ENCODE peak calls at places on chromosomes 16 and 17, in five cellular contexts. A is adrenal gland, I is body of pancreas, D is transverse colon, Q is uterus. F is an unnamed sample.
A peak's percentile ranks its signal among the peaks of the same experiment; 100 is the strongest.

GRCh38 chr17:164536-165235 is 16.8 kb downstream of the DOC2B start:
- DNase-seq in A (peak; percentile 52), I (peak; percentile 46), D (peak; percentile 25), Q (peak; percentile 56), F (no peak)

GRCh38 chr17:49592263-49592662 is 16.6 kb downstream of the NXPH3 start:
- DNase-seq in A (no peak), I (no peak), D (no peak), Q (no peak), F (peak; percentile 39)

GRCh38 chr17:7263071-7263800 is 958 bp upstream of the CLDN7 start:
- DNase-seq in A (no peak), I (peak; percentile 68), D (peak; percentile 95), Q (no peak), F (no peak)

GRCh38 chr17:7146115-7146514 is 31.5 kb upstream of the ASGR2 start:
- DNase-seq in A (no peak), I (no peak), D (no peak), Q (no peak), F (no peak)

GRCh38 chr17:72477529-72477928 is 356.7 kb downstream of the SOX9 start:
- DNase-seq in A (no peak), I (peak; percentile 81), D (peak; percentile 70), Q (no peak), F (no peak)

GRCh38 chr16:30369091-30369937 is 980 bp downstream of the TBC1D10B start:
- DNase-seq in A (peak; percentile 63), I (no peak), D (no peak), Q (no peak), F (peak; percentile 75)

GRCh38 chr17:34717092-34717491 is 137.7 kb downstream of the TMEM132E start:
- DNase-seq in A (no peak), I (no peak), D (no peak), Q (no peak), F (no peak)

GRCh38 chr17:49795372-49795771 is 6.9 kb downstream of the KAT7 start:
- DNase-seq in A (no peak), I (no peak), D (no peak), Q (no peak), F (no peak)

GRCh38 chr17:59521465-59522126 is 43.8 kb upstream of the DHX40 start:
- DNase-seq in A (peak; percentile 80), I (peak; percentile 61), D (peak; percentile 75), Q (peak; percentile 36), F (peak; percentile 73)

GRCh38 chr16:54987081-54987480 is 56.4 kb downstream of the IRX5 start:
- DNase-seq in A (no peak), I (no peak), D (no peak), Q (no peak), F (no peak)
- TF ChIP-seq POLR2A in A (no peak), I (no peak), D (no peak), Q (no peak), F (no peak)

GRCh38 chr17:57408064-57408811 is 151.9 kb downstream of the MSI2 start:
- DNase-seq in A (no peak), I (no peak), D (peak; percentile 42), Q (no peak), F (no peak)
- TF ChIP-seq CTCF in A (no peak), I (no peak), D (no peak), Q (no peak), F (no peak)

DNA sequence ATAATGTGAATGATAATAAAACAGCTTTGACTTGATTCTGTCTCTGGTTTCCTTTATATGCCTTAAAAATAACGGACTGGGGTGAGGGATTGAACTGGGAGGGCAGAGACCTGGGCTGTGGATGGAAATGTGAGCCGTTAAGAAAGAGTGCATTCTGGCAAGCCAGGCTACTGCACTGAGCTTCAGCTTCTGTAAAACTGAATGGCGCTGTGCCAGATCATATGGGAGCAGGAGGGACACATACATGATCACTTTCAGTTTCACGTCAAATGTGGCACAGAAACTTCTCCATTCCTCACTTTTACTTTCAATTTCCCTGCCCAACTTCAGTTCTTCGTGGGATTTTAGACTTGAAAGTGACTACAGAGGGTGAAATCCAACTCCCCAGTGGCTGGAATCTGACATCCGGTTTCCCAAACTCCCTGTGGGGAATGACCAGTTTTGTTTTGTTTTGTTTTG is 1.1 kb downstream of the MT2A start:
- DNase-seq in A (peak; percentile 87), I (peak; percentile 62), D (peak; percentile 86), Q (no peak), F (peak; percentile 89)
- TF ChIP-seq POLR2A in A (peak; percentile 4), I (no peak), D (no peak), Q (no peak), F (no peak)

GRCh38 chr16:14562691-14563491 is 67.2 kb downstream of the PARN start:
- DNase-seq in A (peak; percentile 83), I (peak; percentile 46), D (peak; percentile 41), Q (no peak), F (peak; percentile 68)
- TF ChIP-seq CTCF in A (peak; percentile 57), I (peak; percentile 35), D (peak; percentile 16), Q (no peak), F (peak; percentile 30)

DNA sequence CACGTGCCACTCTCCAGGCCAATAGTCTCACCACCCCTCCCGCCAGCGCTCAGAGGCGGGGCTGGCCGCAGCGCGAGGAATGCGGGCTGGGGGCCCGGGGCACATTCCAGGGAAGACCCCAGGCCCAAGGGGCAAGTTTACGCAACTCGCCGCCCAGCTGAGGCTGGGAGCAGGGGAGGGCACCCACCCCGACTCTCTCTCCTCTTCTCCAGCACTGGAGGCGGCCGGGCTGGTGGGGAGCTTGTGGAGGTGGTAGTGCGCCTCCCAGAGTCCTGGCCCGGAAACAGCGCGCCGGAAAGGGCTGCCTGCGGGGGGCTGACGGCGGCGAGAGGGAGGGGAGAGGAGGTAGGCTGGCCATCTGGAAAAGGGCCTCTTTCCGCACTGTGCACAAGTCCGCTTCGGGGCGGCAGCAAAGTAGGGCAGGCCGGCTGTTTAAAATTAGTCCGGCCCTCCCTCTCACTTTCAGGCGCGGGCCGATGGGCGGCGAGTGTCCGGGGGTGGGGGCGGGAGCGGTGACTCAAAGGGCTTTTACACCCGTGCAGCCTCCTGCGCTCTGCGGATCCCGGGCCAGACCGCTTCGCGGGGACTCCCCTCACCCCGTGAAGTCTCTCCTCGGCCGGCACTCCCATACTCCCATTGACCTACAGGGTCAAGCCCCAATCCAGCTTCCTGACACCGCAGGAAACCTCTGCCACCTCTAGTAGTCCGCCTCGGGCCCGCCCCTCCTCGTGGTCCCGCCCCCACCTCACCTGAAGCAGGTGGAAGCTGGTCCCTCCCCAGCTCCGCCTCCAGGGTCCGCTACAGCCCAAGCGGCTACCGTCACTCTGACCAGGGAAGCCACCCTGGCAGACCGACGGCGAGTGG is 968 bp downstream of the FHOD1 start:
- DNase-seq in A (peak; percentile 83), I (peak; percentile 93), D (peak; percentile 94), Q (peak; percentile 77), F (peak; percentile 89)
- TF ChIP-seq POLR2A in A (peak; percentile 64), I (no peak), D (no peak), Q (no peak), F (peak; percentile 13)

DNA sequence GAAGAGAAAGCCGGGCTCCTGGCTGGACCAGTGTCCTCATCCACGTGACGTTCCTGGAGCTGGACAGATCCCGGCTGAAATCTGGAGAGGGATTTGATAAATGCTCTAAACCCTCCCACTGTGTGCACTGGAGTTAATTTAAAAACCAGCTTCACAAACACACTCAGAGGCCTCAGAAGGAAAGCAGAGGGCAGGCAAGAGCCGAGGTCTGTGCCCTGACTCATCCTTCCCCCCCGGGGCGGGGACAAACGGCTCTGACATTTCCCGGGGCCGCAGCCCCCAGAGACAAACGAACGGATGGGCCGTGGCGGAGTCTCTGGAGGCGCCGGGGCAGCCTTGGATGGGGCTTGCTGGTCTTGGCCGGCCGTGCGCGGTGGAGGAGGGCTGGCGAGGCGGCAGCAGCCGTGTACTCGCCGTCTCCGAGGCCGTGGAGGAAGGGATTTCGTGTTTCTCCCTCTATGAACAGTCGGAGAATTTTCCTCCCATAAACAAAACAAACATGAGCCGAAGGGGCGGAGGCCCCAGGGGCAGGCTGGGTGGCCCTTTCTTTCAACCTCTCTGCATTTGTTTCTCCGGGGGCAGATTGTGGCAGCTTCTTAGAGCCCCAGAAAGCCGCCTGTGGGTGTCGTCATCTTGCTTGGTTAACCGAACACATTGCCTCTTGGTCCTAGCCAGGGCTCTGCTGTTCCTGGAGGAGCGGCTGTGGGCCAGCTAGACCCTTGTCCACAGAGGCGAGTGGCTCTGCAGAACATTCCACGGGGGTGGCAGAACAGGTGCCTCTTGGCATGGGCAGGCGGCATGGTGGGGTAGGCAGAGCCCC is 94.3 kb downstream of the NTN1 start:
- DNase-seq in A (peak; percentile 31), I (peak; percentile 17), D (peak; percentile 48), Q (peak; percentile 82), F (peak; percentile 86)
- TF ChIP-seq CTCF in A (no peak), I (peak; percentile 25), D (peak; percentile 19), Q (peak; percentile 34), F (no peak)

DNA sequence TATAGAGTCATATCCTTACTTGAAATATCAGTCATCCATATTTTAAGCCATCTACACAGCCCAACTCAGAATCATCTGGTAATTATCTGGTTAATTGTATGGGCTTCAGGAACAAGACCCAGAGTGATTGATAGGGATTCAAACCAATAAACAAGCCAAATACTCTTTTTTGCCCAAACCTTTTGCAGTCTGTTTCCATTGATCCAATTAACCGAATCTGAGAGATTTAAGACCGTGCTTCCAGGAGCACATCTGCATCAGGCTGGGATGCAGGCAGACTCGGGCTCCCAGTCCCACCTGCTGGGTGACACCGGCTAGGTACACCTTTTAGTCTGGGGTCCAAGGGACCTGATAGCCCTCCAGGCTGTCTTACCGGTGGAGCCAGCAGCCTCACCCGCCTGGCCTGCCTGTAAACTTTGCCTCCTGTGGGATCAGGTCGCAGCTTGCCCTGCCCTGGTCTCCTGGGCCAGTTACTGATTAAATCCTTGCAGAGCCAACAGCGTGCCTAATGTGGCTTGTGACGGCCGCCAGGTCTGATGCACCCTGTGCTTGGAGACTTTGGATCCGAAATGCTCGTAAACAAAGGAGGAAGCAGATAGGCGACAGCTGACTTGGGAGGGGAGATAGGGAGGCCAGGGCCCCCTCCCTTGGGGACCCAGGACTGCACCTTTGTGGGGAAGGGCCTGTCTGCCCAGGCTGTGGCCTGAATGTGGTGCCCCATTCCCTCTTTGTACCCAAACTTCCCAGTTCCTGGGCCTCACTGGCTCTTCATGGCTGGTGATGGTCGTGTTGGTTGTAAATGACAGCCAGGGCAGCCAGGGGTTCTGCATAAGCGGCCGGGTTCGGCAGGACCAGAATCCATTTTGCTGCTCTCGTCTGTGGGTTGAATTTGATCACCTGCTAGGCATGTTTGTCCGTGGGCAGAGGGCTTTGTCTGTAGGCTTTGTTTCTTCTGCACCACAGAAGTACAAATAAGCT is 3.8 kb downstream of the CMIP start:
- DNase-seq in A (no peak), I (peak; percentile 66), D (peak; percentile 90), Q (no peak), F (no peak)
- TF ChIP-seq POLR2A in A (peak; percentile 22), I (peak; percentile 30), D (peak; percentile 94), Q (no peak), F (peak; percentile 73)

DNA sequence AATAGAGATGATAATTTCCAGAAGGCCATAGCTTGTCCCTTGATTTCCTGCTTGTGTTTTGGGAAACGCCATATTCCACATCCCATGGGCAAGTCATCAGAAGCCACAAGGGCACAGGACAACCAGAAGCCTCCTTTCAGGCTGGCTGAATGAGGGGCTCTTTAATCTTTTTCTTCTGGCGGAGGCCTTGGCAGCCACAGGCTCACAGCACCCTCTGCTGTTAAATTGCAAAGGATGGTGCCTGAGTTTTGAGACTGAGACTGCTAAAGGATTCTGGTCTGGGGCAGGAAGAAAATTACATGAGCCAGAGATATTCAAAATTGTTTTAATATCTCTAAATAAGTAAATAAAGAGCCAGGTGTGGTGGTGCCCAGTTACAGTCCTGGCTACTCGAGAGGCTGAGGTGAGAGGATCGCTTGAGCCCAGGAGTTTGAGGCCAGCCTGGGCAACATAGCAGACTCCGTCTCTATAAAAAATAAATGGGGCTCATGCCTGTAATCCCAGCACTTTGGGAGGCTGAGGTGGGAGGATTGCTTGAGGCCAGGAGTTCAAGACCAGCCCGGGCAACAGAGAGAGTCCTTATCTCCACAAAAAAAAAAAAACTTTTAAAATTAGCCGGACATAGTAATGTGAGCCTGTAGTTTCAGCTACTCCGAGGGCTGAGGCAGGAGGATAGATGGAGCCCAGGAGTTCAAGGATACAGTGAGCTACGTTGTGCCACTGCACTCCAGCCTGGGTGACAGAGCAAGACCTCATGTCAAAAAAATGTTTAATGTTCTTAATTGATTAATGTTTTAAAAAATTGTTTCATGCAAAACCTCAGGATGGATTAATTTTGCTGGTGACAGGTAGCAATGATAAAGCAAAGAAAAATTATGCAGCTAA is 26.3 kb downstream of the AARSD1 start:
- DNase-seq in A (peak; percentile 59), I (peak; percentile 46), D (peak; percentile 29), Q (peak; percentile 47), F (peak; percentile 71)
- TF ChIP-seq CTCF in A (peak; percentile 61), I (peak; percentile 80), D (peak; percentile 61), Q (peak; percentile 71), F (no peak)

F was measured in sigmoid colon.